ENCODE peak calls at places on chromosome 20, in six cellular contexts. R is pancreas, L is ascending aorta, V is stomach, P is uterus, Y is brain microvascular endothelial cell. H is an unnamed sample.

GRCh38 chr20:48942730-48943129 is 21.2 kb downstream of the ARFGEF2 start:
- DNase-seq in R (no peak), L (no peak), V (no peak), P (no peak), Y (no peak), H (no peak)

GRCh38 chr20:3276400-3277015 is 37.5 kb upstream of the SLC4A11 start:
- DNase-seq in R (no peak), L (no peak), V (no peak), P (no peak), Y (peak; percentile 14), H (no peak)

GRCh38 chr20:63531686-63532448 is 5.3 kb downstream of the PTK6 start:
- DNase-seq in R (no peak), L (no peak), V (no peak), P (no peak), Y (no peak), H (no peak)

GRCh38 chr20:23245553-23246128 is 105.0 kb upstream of the NXT1 start:
- DNase-seq in R (peak; percentile 67), L (no peak), V (peak; percentile 66), P (peak; percentile 25), Y (no peak), H (peak; percentile 3)

GRCh38 chr20:56443654-56444540 is 24.5 kb upstream of the RTF2 start:
- DNase-seq in R (no peak), L (no peak), V (no peak), P (no peak), Y (peak; percentile 18), H (no peak)

GRCh38 chr20:48682529-48683385 is 145.0 kb downstream of the PREX1 start:
- DNase-seq in R (peak; percentile 86), L (no peak), V (peak; percentile 97), P (peak; percentile 69), Y (peak; percentile 77), H (no peak)

GRCh38 chr20:57552471-57552870 is 8.4 kb upstream of the PCK1 start:
- DNase-seq in R (no peak), L (no peak), V (no peak), P (no peak), Y (no peak), H (no peak)

GRCh38 chr20:53611449-53611894 is 17.8 kb upstream of the ZNF217 start:
- DNase-seq in R (no peak), L (no peak), V (peak; percentile 25), P (peak; percentile 28), Y (peak; percentile 95), H (no peak)

GRCh38 chr20:56793916-56794315 is 164.8 kb downstream of the TFAP2C start:
- DNase-seq in R (no peak), L (no peak), V (no peak), P (no peak), Y (no peak), H (no peak)

DNA sequence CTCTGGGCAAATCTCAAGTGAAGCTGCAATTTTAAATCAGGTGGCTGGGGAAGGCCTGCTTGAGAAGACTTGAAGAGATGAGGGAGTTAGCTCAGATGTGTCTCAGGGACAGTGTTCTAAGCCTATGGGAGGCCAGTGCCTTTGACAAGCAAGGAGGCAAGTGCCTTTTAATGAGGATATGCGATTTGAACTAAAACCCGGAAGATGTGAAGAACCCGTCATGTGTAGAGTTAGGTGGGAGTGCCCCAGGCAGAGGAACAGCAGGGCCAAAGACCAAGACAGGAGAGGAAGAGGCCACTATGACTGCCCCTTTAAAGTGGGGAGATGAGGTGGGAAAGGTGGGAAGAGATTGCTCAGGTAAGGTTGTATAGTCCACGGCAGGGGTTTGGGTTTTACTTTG is 71.9 kb downstream of the SLX4IP start:
- DNase-seq in R (no peak), L (no peak), V (no peak), P (no peak), Y (no peak), H (no peak)
- H3K27ac ChIP-seq in R (no peak overlapping the region), L (peak overlapping the region; percentile 50), V (no peak overlapping the region), P (peak overlapping the region; percentile 89), Y (no peak overlapping the region), H (no peak overlapping the region)

GRCh38 chr20:10716855-10717254 is 43.1 kb upstream of the JAG1 start:
- DNase-seq in R (no peak), L (no peak), V (no peak), P (no peak), Y (peak; percentile 40), H (no peak)

GRCh38 chr20:10720550-10720949 is 46.8 kb upstream of the JAG1 start:
- DNase-seq in R (no peak), L (no peak), V (no peak), P (no peak), Y (no peak), H (no peak)

GRCh38 chr20:10719740-10720380 is 46.1 kb upstream of the JAG1 start:
- DNase-seq in R (no peak), L (no peak), V (no peak), P (no peak), Y (no peak), H (no peak)

GRCh38 chr20:10721112-10721896 is 47.5 kb upstream of the JAG1 start:
- DNase-seq in R (no peak), L (no peak), V (no peak), P (no peak), Y (peak; percentile 57), H (no peak)

DNA sequence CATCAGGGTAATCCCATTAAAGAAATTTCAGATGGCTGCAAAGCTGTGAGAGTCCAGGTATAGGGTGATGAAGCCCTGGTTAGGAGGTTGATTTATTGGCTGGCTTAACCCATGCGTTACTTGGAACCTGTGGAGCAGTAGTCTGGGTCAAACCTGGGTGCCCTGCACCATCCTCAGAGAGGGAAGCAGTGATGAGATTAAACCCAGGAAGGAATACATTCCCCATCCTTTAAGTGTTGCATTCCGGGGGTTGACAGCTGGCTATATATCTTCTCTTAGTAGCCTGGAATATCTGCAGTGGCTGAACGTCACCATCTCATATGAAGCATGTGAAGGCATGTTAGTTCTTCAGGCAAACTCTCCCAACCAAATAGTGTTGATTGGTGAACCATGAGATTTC is 44.9 kb upstream of the JAG1 start:
- DNase-seq in R (no peak), L (no peak), V (no peak), P (no peak), Y (no peak), H (no peak)
- H3K27ac ChIP-seq in R (no peak overlapping the region), L (no peak overlapping the region), V (no peak overlapping the region), P (no peak overlapping the region), Y (no peak overlapping the region), H (no peak overlapping the region)

DNA sequence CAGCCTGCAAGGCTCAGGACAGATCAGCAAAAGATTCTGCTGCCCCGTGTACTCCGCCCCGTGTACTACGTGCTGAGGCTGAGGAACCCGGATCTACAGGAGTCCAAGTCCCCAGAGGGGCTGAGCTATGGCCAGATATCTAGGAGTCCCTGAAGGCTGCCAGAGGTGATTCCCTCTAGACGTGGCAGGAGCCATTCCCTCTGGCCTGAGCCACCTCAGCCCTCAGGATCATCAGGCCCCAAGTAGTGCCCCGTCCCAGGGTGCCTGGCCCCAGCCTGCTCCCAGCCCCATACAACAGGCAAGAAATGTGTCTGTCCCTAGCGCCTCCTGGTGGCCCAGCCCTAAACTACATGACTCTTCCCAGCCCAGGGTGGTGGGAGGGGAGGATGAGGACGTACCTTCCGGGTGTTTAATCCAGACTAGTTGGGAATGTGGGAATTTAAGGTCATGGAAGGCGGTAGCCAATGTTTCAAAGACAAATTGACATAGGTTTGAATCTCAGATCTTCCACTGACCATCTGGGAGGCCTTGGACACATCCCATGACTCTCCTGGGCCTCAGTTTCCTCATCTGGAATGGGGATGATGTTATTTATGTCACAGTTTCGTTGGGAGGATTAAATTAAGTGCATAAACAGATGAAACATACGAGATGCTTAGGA is 49.4 kb upstream of the PTPN1 start:
- DNase-seq in R (peak; percentile 97), L (peak; percentile 58), V (peak; percentile 93), P (peak; percentile 92), Y (peak; percentile 83), H (no peak)
- H3K27ac ChIP-seq in R (peak overlapping the region; percentile 4), L (peak overlapping the region; percentile 53), V (no peak overlapping the region), P (peak overlapping the region; percentile 57), Y (no peak overlapping the region), H (no peak overlapping the region)

DNA sequence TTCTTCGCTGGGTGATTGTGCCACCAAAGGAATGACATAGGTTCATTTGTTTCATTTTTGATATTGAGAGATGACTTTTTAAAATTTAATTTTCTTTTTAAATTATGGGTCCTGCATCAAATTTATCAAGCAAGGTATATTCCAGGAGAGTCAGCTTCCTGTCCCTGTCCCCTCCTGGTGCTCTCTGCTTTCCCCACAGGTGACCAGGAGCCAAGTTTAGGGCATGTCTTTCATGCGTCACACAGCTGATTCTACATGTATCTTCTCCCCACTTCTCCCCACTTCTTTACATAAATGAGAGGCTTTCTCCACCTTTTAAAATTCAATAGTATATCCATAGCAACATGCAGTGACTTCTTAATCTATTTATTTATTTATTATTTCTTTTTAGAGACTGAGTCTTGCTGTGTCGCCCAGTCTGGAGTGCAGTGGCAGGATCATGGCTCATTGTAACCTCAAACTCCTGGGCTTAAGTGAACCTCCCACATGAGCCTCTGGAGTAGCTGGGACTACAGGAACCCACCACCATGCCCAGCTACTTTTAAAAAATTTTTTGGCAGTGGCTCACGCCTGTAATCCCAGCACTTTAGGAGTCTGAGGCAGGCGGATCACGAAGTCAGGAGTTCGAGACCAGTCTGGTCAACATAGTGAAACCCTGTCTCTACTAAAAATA is 30.0 kb downstream of the OSBPL2 start:
- DNase-seq in R (no peak), L (no peak), V (no peak), P (no peak), Y (no peak), H (no peak)
- H3K27ac ChIP-seq in R (no peak overlapping the region), L (no peak overlapping the region), V (no peak overlapping the region), P (no peak overlapping the region), Y (no peak overlapping the region), H (no peak overlapping the region)

DNA sequence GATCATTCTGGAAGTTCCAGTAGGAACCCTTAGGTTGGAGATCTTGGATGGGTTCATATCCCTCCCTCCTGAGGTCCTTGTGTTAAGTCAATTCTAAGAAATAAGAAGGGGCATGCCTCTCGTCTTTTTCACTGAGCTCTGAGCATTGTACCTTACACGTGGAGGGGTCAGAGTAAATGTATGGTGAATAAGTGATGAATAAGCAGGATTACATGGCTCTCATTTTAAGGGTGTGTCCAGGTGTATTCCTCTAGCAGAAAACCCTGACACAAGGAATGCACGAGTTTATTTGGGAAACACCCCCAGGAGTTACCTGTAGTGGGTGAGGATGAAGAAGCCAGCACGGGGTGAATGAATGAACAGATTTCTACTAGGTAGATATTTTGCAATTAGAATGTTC is 400.2 kb downstream of the KIF16B start:
- DNase-seq in R (no peak), L (no peak), V (no peak), P (no peak), Y (no peak), H (no peak)
- H3K27ac ChIP-seq in R (no peak overlapping the region), L (no peak overlapping the region), V (no peak overlapping the region), P (no peak overlapping the region), Y (no peak overlapping the region), H (no peak overlapping the region)